ENCODE peak calls at places on chromosomes 4 and X, in seven cellular contexts. Y is stomach, H is ovary, N is H1, K is A549, L is SK-N-SH, T is suprapubic skin. Z is an unnamed sample.

GRCh38 chrX:47030339-47030738 is 47.9 kb upstream of the RGN start:
- DNase-seq in K (peak), N (no peak), Y (no peak), H (no peak), T (no peak), L (peak), Z (no peak)

GRCh38 chr4:15513545-15513944 is 43.9 kb downstream of the CC2D2A start:
- DNase-seq in K (no peak), Y (no peak), N (no peak), L (no peak), T (no peak), H (no peak), Z (no peak)

GRCh38 chr4:52635130-52635529 is 24.0 kb downstream of the USP46 start:
- DNase-seq in L (no peak), T (no peak), K (no peak), N (no peak), Y (no peak), H (no peak), Z (no peak)

GRCh38 chr4:121397941-121398601 is 17.3 kb upstream of the QRFPR start:
- DNase-seq in T (no peak), H (no peak), N (no peak), L (no peak), K (no peak), Y (no peak), Z (no peak)

GRCh38 chrX:45849261-45849660 is 648.6 kb upstream of the DIPK2B start:
- DNase-seq in H (no peak), K (peak), Y (no peak), N (no peak), T (no peak), L (peak), Z (no peak)

GRCh38 chr4:98794565-98795205 is 134.2 kb downstream of the EIF4E start:
- DNase-seq in T (no peak), Y (no peak), N (peak), L (no peak), H (no peak), K (no peak), Z (no peak)

GRCh38 chr4:149173241-149174013 is 642.2 kb downstream of the IQCM start:
- DNase-seq in Y (no peak), T (no peak), K (no peak), N (no peak), L (no peak), H (no peak), Z (no peak)

GRCh38 chr4:118845552-118846065 is 9.7 kb upstream of the SEC24D start:
- DNase-seq in K (no peak), T (no peak), H (no peak), L (no peak), Y (no peak), N (no peak), Z (no peak)

GRCh38 chrX:53445977-53446376 is 11.8 kb upstream of the HSD17B10 start:
- DNase-seq in T (no peak), L (peak), Y (peak), H (no peak), K (peak), N (no peak), Z (no peak)

GRCh38 chr4:32475710-32476109 is 1755.5 kb downstream of the PCDH7 start:
- DNase-seq in L (no peak), H (no peak), K (no peak), Y (no peak), T (no peak), N (no peak), Z (no peak)

GRCh38 chr4:80307183-80307735 is 28.3 kb upstream of the CFAP299 start:
- DNase-seq in H (no peak), K (no peak), L (no peak), Y (no peak), N (no peak), T (no peak), Z (no peak)

DNA sequence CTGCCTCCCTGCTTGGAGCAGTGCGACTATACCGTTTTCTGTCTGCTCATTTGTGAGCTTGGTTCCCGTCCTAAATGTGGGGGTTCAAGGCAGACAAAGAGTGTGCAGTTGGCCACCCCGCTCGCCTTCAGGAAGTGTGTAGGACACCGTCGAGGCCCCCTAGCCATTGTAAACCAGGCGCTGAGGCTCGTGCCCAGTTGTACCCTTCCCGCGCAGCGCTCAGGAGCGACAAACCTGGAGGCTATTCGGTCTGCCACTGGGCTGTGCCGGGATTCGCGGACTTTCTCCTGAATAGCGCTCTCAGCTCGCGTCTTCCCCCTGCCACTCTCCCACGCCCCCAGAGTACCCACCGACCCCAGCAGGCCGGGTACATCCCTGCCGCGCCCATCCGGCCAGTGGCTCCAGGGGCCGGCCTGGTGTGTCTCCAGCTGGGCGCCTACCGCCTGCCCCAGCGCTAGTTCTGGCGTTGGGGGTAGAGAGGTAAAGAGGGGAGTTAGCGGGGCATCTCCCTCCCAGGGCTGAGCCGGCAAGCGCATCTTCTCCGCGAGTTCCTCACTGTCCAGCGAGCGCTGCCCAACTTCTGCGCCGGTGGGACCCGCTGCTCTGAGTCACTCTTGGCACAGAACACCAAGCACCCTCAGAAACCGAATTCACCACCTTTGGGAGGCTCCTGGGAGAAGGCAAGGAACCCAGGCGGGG is 880 bp upstream of the LONRF3 start:
- DNase-seq in N (no peak), Y (no peak), T (peak), H (peak), L (peak), K (no peak), Z (peak)
- H3K4me3 ChIP-seq in N (peak), Y (peak), T (peak), H (peak), L (no peak), K (peak), Z (peak)

DNA sequence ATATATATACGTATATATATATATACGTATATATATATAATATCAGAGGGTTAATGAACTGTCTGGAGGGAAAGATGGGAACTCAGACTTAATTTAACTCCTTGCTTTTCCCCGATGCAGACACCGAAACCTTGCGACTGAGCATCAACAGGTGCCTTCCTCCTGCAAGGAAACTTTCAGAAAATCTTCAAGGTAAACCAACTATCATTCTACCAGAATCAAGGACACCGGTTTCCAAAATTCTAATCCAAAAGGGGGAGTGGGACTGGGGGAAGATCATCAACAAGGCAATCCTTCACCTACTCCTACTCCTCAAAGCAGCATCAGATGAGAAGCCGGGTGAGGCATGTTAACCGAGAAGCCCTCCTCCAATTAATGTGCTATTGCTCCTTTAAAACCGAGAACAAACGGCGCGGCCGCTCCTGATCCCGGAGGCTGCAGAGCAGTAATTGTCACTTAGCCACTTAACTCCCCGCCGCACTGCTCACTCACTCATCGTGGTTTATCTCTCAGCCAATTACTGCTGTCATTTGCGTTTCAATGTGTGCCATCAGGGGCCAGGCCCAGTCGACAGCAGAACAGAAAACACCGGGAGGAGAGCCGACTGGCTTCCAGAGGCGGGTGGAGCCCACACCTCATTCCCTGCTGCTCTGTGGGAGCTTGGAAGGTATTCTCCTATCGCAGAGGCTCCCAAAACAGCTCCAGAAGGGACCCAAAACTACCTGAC is 61.7 kb downstream of the MAML3 start:
- DNase-seq in K (no peak), T (peak), L (peak), H (no peak), N (peak), Y (peak), Z (peak)
- TF ChIP-seq EP300 in K (no peak), T (no peak), L (peak), H (no peak), N (peak), Y (no peak), Z (no peak)

GRCh38 chr4:10495651-10496050 is 38.4 kb upstream of the ZNF518B start:
- DNase-seq in N (no peak), K (no peak), H (no peak), L (no peak), T (no peak), Y (no peak), Z (no peak)
- H3K4me3 ChIP-seq in N (peak), K (no peak), H (no peak), L (no peak), T (no peak), Y (no peak), Z (no peak)

DNA sequence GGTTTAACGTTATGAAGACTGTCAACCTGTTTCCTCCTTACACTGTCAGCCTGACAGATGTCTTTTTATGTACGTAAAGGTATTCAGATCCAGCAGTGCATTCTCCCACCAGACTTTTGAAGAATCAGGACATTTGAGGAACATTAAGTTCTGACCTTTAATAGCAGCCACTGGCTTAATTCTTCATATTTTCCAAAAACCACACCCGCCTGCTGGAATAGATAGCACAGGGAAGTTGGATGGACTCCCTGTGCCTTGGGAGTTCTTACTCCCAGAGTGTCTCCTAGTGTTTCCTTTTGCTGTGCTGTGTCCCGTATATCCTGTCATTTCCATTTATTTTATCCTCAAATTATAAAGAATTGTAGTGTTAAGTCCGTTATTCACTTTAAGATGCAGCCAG is 94.5 kb downstream of the AFF1 start:
- DNase-seq in K (no peak), H (peak), L (no peak), N (no peak), Y (no peak), T (no peak), Z (no peak)
- TF ChIP-seq EP300 in K (no peak), H (peak), L (no peak), N (no peak), Y (no peak), T (no peak), Z (peak)

GRCh38 chr4:110623710-110624015 is 786 bp upstream of the PITX2 start:
- DNase-seq in N (no peak), L (no peak), K (no peak), T (no peak), H (no peak), Y (no peak), Z (no peak)

GRCh38 chr4:110624016-110624770 is 1.3 kb upstream of the PITX2 start:
- DNase-seq in H (no peak), L (no peak), T (no peak), N (no peak), Y (no peak), K (no peak), Z (no peak)

GRCh38 chr4:110621328-110621812 is 1.5 kb downstream of the PITX2 start:
- DNase-seq in K (no peak), H (no peak), N (no peak), Y (no peak), T (no peak), L (no peak), Z (peak)

GRCh38 chr4:110621839-110622751 is 782 bp downstream of the PITX2 start:
- DNase-seq in K (no peak), H (no peak), T (no peak), L (no peak), Y (no peak), N (no peak), Z (no peak)

GRCh38 chr4:110622841-110623709 is at the start of gene PITX2:
- DNase-seq in H (peak), T (peak), Y (no peak), N (peak), L (peak), K (no peak), Z (peak)
- H3K4me3 ChIP-seq in H (peak), T (peak), Y (peak), N (peak), L (peak), K (no peak), Z (peak)

GRCh38 chr4:160347197-160347596 is 1244.3 kb downstream of the RAPGEF2 start:
- DNase-seq in L (no peak), N (no peak), K (no peak), H (no peak), Y (no peak), T (no peak), Z (no peak)
- TF ChIP-seq EP300 in L (no peak), N (no peak), K (no peak), H (no peak), Y (no peak), T (no peak), Z (no peak)

GRCh38 chrX:71618303-71618721 is at the start of gene CXCR3:
- DNase-seq in Y (no peak), T (no peak), K (no peak), L (no peak), H (no peak), N (no peak), Z (peak)
- H3K4me3 ChIP-seq in Y (peak), T (no peak), K (no peak), L (no peak), H (no peak), N (no peak), Z (peak)

Z was measured in upper lobe of left lung.